ENCODE peak calls at places on chromosomes 4 and X, in five cellular contexts. One of them, this sample, is unnamed.
A peak's percentile ranks its signal among the peaks of the same experiment; 100 is the strongest.

GRCh38 chrX:1417921-1418875 is 26.3 kb upstream of the SLC25A6 start:
- DNase-seq in foreskin keratinocyte: no peak
- DNase-seq in cerebellum: no peak
- DNase-seq in omental fat pad: no peak
- DNase-seq in kidney glomerular epithelial cell: no peak
- DNase-seq in this sample: no peak

GRCh38 chrX:129600981-129601424 is 53.8 kb downstream of the APLN start:
- DNase-seq in kidney glomerular epithelial cell: peak; percentile 1
- DNase-seq in omental fat pad: no peak
- DNase-seq in foreskin keratinocyte: no peak
- DNase-seq in cerebellum: peak; percentile 3
- DNase-seq in this sample: peak; percentile 17

GRCh38 chrX:107506596-107507031 is 57.2 kb downstream of the FRMPD3 start:
- DNase-seq in cerebellum: no peak
- DNase-seq in omental fat pad: no peak
- DNase-seq in foreskin keratinocyte: no peak
- DNase-seq in kidney glomerular epithelial cell: no peak
- DNase-seq in this sample: no peak

GRCh38 chr4:5524900-5525299 is 183.5 kb downstream of the EVC2 start:
- DNase-seq in cerebellum: peak; percentile 15
- DNase-seq in kidney glomerular epithelial cell: peak; percentile 47
- DNase-seq in omental fat pad: no peak
- DNase-seq in foreskin keratinocyte: no peak
- DNase-seq in this sample: peak; percentile 36

GRCh38 chr4:111985386-111985890 is 159.8 kb upstream of the FAM241A start:
- DNase-seq in kidney glomerular epithelial cell: no peak
- DNase-seq in foreskin keratinocyte: no peak
- DNase-seq in cerebellum: no peak
- DNase-seq in omental fat pad: no peak
- DNase-seq in this sample: no peak

GRCh38 chrX:43064096-43064495 is 286.1 kb upstream of the PPP1R2C start:
- DNase-seq in foreskin keratinocyte: peak; percentile 42
- DNase-seq in omental fat pad: no peak
- DNase-seq in kidney glomerular epithelial cell: no peak
- DNase-seq in cerebellum: no peak
- DNase-seq in this sample: no peak

GRCh38 chrX:68693481-68694410 is 46.3 kb downstream of the STARD8 start:
- DNase-seq in cerebellum: peak; percentile 22
- DNase-seq in omental fat pad: peak; percentile 53
- DNase-seq in foreskin keratinocyte: no peak
- DNase-seq in kidney glomerular epithelial cell: no peak
- DNase-seq in this sample: peak; percentile 1

GRCh38 chrX:12439396-12439795 is 301.1 kb downstream of the FRMPD4 start:
- DNase-seq in omental fat pad: no peak
- DNase-seq in kidney glomerular epithelial cell: no peak
- DNase-seq in cerebellum: no peak
- DNase-seq in foreskin keratinocyte: no peak
- DNase-seq in this sample: no peak

GRCh38 chrX:40095588-40096394 is 2.0 kb downstream of the BCOR start:
- DNase-seq in omental fat pad: no peak
- DNase-seq in foreskin keratinocyte: no peak
- DNase-seq in cerebellum: no peak
- DNase-seq in kidney glomerular epithelial cell: no peak
- DNase-seq in this sample: no peak

GRCh38 chr4:2256156-2256731 is 5.7 kb downstream of the MXD4 start:
- DNase-seq in kidney glomerular epithelial cell: no peak
- DNase-seq in omental fat pad: peak; percentile 21
- DNase-seq in cerebellum: no peak
- DNase-seq in foreskin keratinocyte: no peak
- DNase-seq in this sample: no peak

This sample was measured in G401.